ENCODE peak calls at places on chromosome 18, in four cellular contexts. K is GM23248, F is adipocyte, Z is IMR-90. J is an unnamed sample.

GRCh38 chr18:45383228-45383627 is 232.0 kb upstream of the SLC14A2 start:
- DNase-seq in K (no peak), F (no peak), Z (no peak), J (peak)

GRCh38 chr18:11909597-11910026 is 1.5 kb upstream of the MPPE1 start:
- DNase-seq in K (peak), F (peak), Z (peak), J (peak)

GRCh38 chr18:36114251-36114650 is 14.9 kb downstream of the SLC39A6 start:
- DNase-seq in K (no peak), F (no peak), Z (no peak), J (no peak)

GRCh38 chr18:33744032-33744697 is 166.1 kb downstream of the ASXL3 start:
- DNase-seq in K (no peak), F (no peak), Z (no peak), J (no peak)

GRCh38 chr18:56748698-56749268 is 97.6 kb downstream of the WDR7 start:
- DNase-seq in K (peak), F (peak), Z (peak), J (peak)

GRCh38 chr18:44805643-44806042 is 125.0 kb downstream of the SETBP1 start:
- DNase-seq in K (no peak), F (no peak), Z (no peak), J (no peak)

GRCh38 chr18:49813071-49813320 is 337 bp downstream of the ACAA2 start:
- DNase-seq in K (peak), F (peak), Z (peak), J (peak)

GRCh38 chr18:12423820-12424219 is 16.1 kb downstream of the PRELID3A start:
- DNase-seq in K (no peak), F (no peak), Z (no peak), J (no peak)

GRCh38 chr18:32049393-32050161 is 31.0 kb downstream of the RNF125 start:
- DNase-seq in K (peak), F (no peak), Z (no peak), J (peak)

GRCh38 chr18:68607852-68608251 is 107.1 kb downstream of the TMX3 start:
- DNase-seq in K (no peak), F (no peak), Z (no peak), J (no peak)

GRCh38 chr18:57205641-57206040 is 58.8 kb downstream of the BOD1L2 start:
- DNase-seq in K (no peak), F (no peak), Z (no peak), J (no peak)

GRCh38 chr18:12518326-12518725 is 110.6 kb downstream of the PRELID3A start:
- DNase-seq in K (no peak), F (peak), Z (peak), J (peak)

GRCh38 chr18:48336332-48336731 is 72.9 kb downstream of the ZBTB7C start:
- DNase-seq in K (peak), F (no peak), Z (no peak), J (peak)

GRCh38 chr18:25799221-25799620 is 291.2 kb downstream of the SS18 start:
- DNase-seq in K (no peak), F (no peak), Z (peak), J (no peak)

GRCh38 chr18:46466236-46467160 is 190.5 kb downstream of the LOXHD1 start:
- DNase-seq in K (no peak), F (no peak), Z (no peak), J (no peak)

GRCh38 chr18:23106575-23106974 is 28.7 kb upstream of the CABLES1 start:
- DNase-seq in K (peak), F (peak), Z (peak), J (peak)

GRCh38 chr18:28438381-28438780 is 261.5 kb upstream of the CDH2 start:
- DNase-seq in K (no peak), F (no peak), Z (no peak), J (no peak)

GRCh38 chr18:38790303-38790702 is 1224.7 kb upstream of the CELF4 start:
- DNase-seq in K (no peak), F (no peak), Z (no peak), J (no peak)

GRCh38 chr18:615773-616172 is 19.0 kb downstream of the CLUL1 start:
- DNase-seq in K (peak), F (peak), Z (no peak), J (peak)

GRCh38 chr18:24659837-24660720 is 199.6 kb downstream of the HRH4 start:
- DNase-seq in K (peak), F (peak), Z (peak), J (no peak)

GRCh38 chr18:47899107-47899840 is 31.2 kb downstream of the SMAD2 start:
- DNase-seq in K (no peak), F (no peak), Z (peak), J (peak)

GRCh38 chr18:2985628-2986027 is 27.3 kb downstream of the LPIN2 start:
- DNase-seq in K (peak), F (peak), Z (peak), J (no peak)

GRCh38 chr18:6382968-6383367 is 31.7 kb downstream of the L3MBTL4 start:
- DNase-seq in K (no peak), F (no peak), Z (no peak), J (no peak)
- H3K4me3 ChIP-seq in K (no peak), F (no peak), Z (no peak), J (no peak)

GRCh38 chr18:61569176-61569892 is 236.1 kb downstream of the CDH20 start:
- DNase-seq in K (peak), F (peak), Z (peak), J (peak)

GRCh38 chr18:61575419-61575818 is 242.2 kb downstream of the CDH20 start:
- DNase-seq in K (peak), F (no peak), Z (no peak), J (no peak)

GRCh38 chr18:61572871-61573270 is 239.6 kb downstream of the CDH20 start:
- DNase-seq in K (peak), F (peak), Z (peak), J (no peak)

GRCh38 chr18:61574665-61575064 is 241.4 kb downstream of the CDH20 start:
- DNase-seq in K (no peak), F (no peak), Z (peak), J (no peak)

DNA sequence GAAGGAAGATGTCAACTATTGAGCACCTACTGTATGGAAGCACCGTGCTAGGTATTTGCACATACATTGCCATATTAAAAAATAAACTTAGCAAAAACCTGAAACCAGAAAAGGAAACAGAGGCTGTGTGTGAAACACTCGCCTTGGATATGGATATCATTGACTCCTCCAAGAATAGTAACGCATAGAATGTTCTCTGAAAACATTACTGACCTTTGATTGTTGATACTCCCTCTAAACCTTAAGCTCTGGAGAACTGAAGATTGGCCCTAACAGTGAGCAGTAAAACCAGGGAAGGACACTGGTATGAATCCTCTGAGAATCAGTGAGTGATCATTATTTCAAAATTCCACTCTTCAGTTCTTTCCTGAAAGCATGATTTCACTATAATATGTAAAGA is 236.8 kb downstream of the CDH20 start:
- DNase-seq in K (no peak), F (no peak), Z (no peak), J (no peak)
- H3K9ac ChIP-seq in K (no peak), F (no peak), Z (no peak), J (no peak)

GRCh38 chr18:74804677-74805076 is 207.0 kb downstream of the ZNF407 start:
- DNase-seq in K (no peak), F (peak), Z (no peak), J (no peak)

GRCh38 chr18:74803769-74804168 is 206.1 kb downstream of the ZNF407 start:
- DNase-seq in K (no peak), F (no peak), Z (no peak), J (peak)

GRCh38 chr18:74803117-74803516 is 205.4 kb downstream of the ZNF407 start:
- DNase-seq in K (no peak), F (no peak), Z (no peak), J (no peak)

GRCh38 chr18:74806700-74807416 is 209.2 kb downstream of the ZNF407 start:
- DNase-seq in K (peak), F (peak), Z (peak), J (peak)

DNA sequence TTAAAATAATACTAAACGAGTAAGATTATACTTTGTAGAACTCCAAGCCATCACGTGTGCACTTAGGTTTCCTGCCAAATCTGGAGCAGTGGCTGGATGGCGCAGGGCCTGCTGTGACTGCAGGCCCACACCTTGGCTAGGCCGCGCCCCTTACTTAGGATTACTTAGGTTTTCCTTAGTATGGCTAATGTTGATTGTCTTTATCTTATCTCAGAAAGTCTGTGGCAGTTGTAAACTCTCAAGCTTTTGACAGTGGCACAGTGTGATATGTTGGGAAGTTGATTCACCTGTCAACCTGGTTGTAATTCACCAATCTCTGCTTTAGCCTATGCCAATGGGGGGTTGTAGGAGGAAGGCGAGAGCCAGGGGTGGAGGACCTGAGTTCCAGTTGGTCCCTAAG is 208.4 kb downstream of the ZNF407 start:
- DNase-seq in K (no peak), F (no peak), Z (no peak), J (no peak)
- H3K4me3 ChIP-seq in K (peak), F (no peak), Z (peak), J (no peak)

GRCh38 chr18:66682855-66683322 is 79.0 kb upstream of the CDH19 start:
- DNase-seq in K (no peak), F (peak), Z (no peak), J (no peak)
- H3K9ac ChIP-seq in K (no peak), F (no peak), Z (no peak), J (no peak)

GRCh38 chr18:51248685-51249084 is 51.2 kb upstream of the MEX3C start:
- DNase-seq in K (no peak), F (no peak), Z (no peak), J (no peak)
- H3K4me3 ChIP-seq in K (no peak), F (no peak), Z (no peak), J (no peak)

DNA sequence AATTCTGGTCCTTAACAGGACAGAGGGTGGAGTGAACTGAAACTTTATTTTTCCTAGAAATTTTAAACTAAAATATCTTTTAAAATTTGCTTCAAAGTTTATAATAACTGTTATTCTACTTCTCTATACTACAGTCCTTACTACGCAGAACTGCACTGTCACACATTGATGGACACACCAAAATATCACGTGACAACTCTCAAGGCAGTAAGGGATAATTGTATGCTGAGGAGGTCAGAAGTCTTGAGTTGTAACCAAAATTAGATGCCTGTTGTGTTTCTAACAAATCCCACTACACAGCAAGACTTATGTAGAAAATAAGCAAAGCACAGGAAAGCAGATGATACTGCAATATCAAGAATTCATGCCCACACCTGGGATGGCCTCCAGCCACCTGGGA is 76.3 kb downstream of the CHST9 start:
- DNase-seq in K (no peak), F (no peak), Z (no peak), J (no peak)
- H3K9ac ChIP-seq in K (no peak), F (no peak), Z (no peak), J (no peak)